ENCODE peak calls at places on chromosomes 3 and 15, in five cellular contexts. R is right cardiac atrium, E is hepatocyte, Z is thyroid gland, G is adrenal gland. D is an unnamed sample. For H3K27me3, the result is how much of the 10 kb centered on the place peaks cover.

GRCh38 chr3:63519426-63519825 is 133.0 kb upstream of the SNTN start:
- DNase-seq in R (no peak), E (no peak), Z (no peak), G (no peak), D (no peak)

GRCh38 chr3:16399473-16399872 is 114.0 kb downstream of the RFTN1 start:
- DNase-seq in R (peak), E (peak), Z (peak), G (no peak), D (peak)

GRCh38 chr3:158573714-158574113 is 2.7 kb downstream of the MLF1 start:
- DNase-seq in R (no peak), E (no peak), Z (no peak), G (no peak), D (no peak)

GRCh38 chr15:77722759-77723460 is 90.2 kb upstream of the LINGO1 start:
- DNase-seq in R (no peak), E (no peak), Z (no peak), G (no peak), D (no peak)

GRCh38 chr3:195808741-195809290 is 2.9 kb downstream of the MUC4 start:
- DNase-seq in R (no peak), E (no peak), Z (no peak), G (no peak), D (peak)

GRCh38 chr15:66711886-66712285 is 9.8 kb downstream of the SMAD6 start:
- DNase-seq in R (no peak), E (no peak), Z (no peak), G (no peak), D (no peak)

GRCh38 chr3:62131620-62132019 is 241.7 kb downstream of the FEZF2 start:
- DNase-seq in R (no peak), E (no peak), Z (no peak), G (no peak), D (peak)

GRCh38 chr15:52789601-52790165 is 453 bp downstream of the ONECUT1 start:
- DNase-seq in R (peak), E (no peak), Z (no peak), G (no peak), D (peak)

GRCh38 chr3:5002174-5002870 is 23.1 kb downstream of the BHLHE40 start:
- DNase-seq in R (no peak), E (no peak), Z (no peak), G (no peak), D (no peak)

GRCh38 chr3:66490214-66490613 is 10.6 kb downstream of the LRIG1 start:
- DNase-seq in R (no peak), E (no peak), Z (no peak), G (no peak), D (no peak)

DNA sequence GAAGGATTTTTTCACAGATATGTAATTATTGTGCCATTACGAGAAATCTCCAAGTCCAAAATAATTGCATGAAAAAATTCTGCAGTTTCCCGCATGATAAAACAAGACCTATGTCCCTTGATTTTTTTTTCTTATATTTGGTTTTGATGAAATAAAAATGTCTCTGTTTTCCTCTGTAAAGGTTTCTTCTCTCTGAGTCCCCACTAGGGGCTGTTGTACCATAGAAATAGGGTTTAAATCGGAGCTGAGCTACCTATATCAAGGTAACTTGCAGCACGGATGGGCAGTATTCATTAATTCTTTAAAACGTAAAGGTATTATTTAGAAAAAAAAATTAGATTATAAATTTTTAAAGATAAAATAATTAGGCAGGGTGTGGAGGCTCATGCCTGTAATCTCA is 66.6 kb upstream of the IGF1R start:
- DNase-seq in R (no peak), E (no peak), Z (no peak), G (no peak), D (no peak)
- H3K27me3 ChIP-seq in R (under half), E (under half), Z (under half), G (half or more), D (under half)

DNA sequence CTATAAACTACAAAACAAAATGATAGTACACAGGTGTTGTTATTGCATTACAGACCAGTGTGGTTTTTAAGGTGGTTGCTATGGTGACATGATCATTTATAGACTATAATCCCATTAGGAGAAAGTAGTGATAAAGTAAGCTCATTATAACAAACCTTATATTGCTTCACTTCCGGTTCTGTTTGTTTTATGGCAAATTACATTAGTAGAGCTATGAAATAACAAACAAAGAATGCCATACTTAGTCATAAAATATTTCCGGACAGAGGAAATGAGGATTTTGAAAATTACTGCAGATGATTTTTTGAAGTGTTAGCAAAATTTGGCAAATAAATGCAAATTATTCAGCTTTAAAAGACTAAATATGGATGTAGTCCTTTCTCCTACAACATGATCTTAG is 640.4 kb upstream of the ARPP21 start:
- DNase-seq in R (no peak), E (no peak), Z (no peak), G (no peak), D (no peak)
- H3K27me3 ChIP-seq in R (under half), E (under half), Z (under half), G (under half), D (under half)

GRCh38 chr3:159685801-159686200 is 302.8 kb upstream of the IL12A start:
- DNase-seq in R (no peak), E (no peak), Z (no peak), G (no peak), D (no peak)

GRCh38 chr3:159675285-159675684 is 313.4 kb upstream of the IL12A start:
- DNase-seq in R (no peak), E (no peak), Z (no peak), G (no peak), D (no peak)

GRCh38 chr3:159674583-159674982 is 314.1 kb upstream of the IL12A start:
- DNase-seq in R (no peak), E (no peak), Z (no peak), G (no peak), D (no peak)

DNA sequence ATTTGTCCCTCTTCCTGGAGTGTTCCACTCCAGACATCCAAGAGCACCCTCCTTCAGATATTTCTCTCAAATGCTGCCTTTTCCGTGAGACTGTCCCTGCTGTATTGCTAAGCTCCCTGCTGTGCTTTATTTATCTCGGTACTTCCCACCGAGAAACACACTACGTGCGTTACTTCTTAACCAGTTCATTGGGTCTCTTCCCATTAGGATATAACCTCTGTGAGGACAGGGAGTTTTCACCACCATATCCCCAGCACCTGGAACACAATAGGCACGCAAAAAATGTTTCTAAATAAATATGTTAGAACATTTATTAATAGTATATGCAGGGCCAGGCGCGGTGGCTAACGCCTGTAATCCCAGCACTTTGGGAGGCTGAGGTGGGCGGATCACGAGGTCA is 308.7 kb upstream of the IL12A start:
- DNase-seq in R (no peak), E (no peak), Z (no peak), G (no peak), D (no peak)
- H3K27me3 ChIP-seq in R (under half), E (under half), Z (under half), G (under half), D (under half)

GRCh38 chr15:73882761-73883419 is 9.5 kb downstream of the TBC1D21 start:
- DNase-seq in R (no peak), E (peak), Z (no peak), G (no peak), D (no peak)
- H3K27me3 ChIP-seq in R (under half), E (under half), Z (under half), G (under half), D (under half)

GRCh38 chr3:124034016-124034808 is 42.3 kb upstream of the ROPN1 start:
- DNase-seq in R (peak), E (peak), Z (peak), G (peak), D (peak)
- H3K27me3 ChIP-seq in R (under half), E (under half), Z (under half), G (under half), D (under half)

GRCh38 chr15:59689626-59690236 is 611 bp upstream of the BNIP2 start:
- DNase-seq in R (peak), E (peak), Z (peak), G (peak), D (peak)

GRCh38 chr15:59687831-59688230 is 1.3 kb downstream of the BNIP2 start:
- DNase-seq in R (no peak), E (no peak), Z (no peak), G (no peak), D (no peak)

GRCh38 chr15:59688383-59688887 is 685 bp downstream of the BNIP2 start:
- DNase-seq in R (no peak), E (no peak), Z (peak), G (peak), D (no peak)

GRCh38 chr15:59688888-59689625 is at the start of gene BNIP2:
- DNase-seq in R (peak), E (peak), Z (peak), G (peak), D (peak)

DNA sequence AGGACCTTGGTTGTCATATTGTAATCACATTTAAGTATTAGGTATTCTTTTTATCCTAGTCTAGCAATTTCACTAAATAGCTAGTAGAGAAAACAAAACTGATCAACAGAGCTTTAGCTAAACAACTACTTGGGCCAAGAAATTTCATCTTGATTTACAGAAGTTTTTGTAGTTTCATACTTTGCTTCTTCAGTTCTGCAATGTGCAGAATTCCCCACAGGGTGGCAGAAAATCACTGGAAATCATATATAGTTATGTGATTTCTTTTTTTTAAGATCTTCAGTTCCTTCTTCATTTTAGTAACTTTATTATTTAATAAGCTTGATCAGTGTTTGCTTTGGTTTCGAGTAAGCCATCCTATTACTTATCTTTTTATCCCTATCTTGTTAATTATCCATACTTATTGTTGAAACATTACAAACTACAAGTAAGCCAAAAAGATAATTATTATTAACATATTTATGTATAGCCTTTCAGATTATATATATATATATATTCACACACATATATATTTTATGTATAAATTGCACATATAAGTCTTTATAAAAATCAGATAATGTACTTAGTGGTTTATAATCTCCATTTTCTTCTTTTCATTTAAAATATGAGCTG is 2.2 kb upstream of the BNIP2 start:
- DNase-seq in R (no peak), E (peak), Z (peak), G (no peak), D (peak)
- H3K27me3 ChIP-seq in R (under half), E (under half), Z (under half), G (under half), D (under half)

DNA sequence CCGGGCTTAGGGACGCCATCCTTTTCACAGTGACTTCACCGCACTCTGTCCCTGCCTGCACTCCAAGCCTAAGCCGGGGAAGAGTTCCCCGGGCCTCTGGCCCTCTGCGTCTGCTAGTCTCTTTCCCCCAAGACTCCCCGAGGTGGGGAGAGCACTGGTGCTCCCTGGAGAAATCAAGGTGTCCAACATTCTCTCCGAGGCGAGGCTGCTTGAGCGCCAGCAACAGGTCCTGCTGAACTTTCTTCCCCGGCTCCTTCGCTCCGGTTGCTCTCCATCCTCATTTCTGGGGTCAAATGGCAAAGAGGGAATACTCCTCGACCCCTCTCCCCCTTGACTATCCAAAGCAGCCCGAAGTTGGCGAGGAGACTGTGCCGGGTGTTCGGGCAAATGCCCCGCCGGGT is 28.9 kb downstream of the NR2F2 start:
- DNase-seq in R (no peak), E (no peak), Z (no peak), G (no peak), D (no peak)
- H3K27me3 ChIP-seq in R (under half), E (half or more), Z (half or more), G (under half), D (under half)

DNA sequence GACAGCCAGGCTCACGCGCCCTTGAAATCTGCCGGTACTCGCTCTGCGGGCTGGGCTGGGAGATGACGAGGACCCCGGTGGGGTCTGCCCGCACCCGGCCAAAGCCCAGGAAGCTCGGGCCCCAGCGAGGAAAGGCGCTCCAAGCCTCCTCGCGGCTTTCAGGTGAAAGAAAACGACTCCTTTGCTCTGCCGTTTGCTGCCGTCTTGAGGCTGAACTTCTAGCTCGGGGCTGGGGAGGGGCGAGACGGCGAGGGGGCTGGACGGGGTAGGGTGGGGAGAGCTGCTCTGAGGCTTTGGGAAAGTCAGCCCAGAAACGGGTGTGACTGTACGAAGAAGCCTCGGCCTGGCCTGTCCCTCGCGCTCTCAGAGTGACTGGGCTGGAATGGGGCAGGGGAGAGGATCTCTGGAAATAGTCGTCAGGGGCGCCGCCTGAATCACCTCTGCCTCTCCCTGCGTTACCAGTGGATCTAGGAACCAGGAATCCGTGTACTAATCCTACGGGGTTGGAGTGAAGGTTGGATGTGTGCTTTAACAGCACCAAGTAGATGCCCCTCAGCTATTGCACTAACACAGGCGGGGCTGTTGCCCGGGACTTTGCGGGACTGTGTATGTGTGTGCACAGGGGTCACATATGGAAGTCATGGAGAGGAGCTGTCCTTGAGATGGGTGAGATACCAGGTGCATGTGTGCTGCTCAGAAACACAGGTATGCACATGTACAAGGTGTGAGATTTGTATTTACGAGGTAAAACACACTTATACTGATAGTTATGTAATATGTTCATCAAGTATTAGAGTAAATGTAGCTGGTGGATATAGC is 495 bp downstream of the FOXL2NB start:
- DNase-seq in R (no peak), E (no peak), Z (no peak), G (no peak), D (peak)
- H3K27me3 ChIP-seq in R (under half), E (half or more), Z (half or more), G (half or more), D (under half)

GRCh38 chr3:124347418-124347817 is 355.5 kb upstream of the ROPN1 start:
- DNase-seq in R (no peak), E (no peak), Z (no peak), G (no peak), D (no peak)
- H3K27me3 ChIP-seq in R (under half), E (under half), Z (under half), G (under half), D (under half)

D was measured in SJCRH30.